ENCODE peak calls at places on chromosomes 6 and 20, in six cellular contexts. D is SK-N-SH, U is GM12878, N is A549, E is HepG2, G is K562. I is an unnamed sample.

GRCh38 chr20:61979701-61980635 is 85.7 kb downstream of the TAF4 start:
- DNase-seq in U (no peak), D (no peak), G (no peak), E (no peak), N (no peak), I (no peak)

GRCh38 chr6:35919085-35919826 is 1.6 kb downstream of the SRPK1 start:
- DNase-seq in D (no peak), U (no peak), G (peak), N (peak), E (peak), I (peak)

GRCh38 chr20:15637971-15638754 is 935.1 kb downstream of the KIF16B start:
- DNase-seq in G (no peak), D (no peak), U (no peak), E (no peak), N (no peak), I (no peak)

GRCh38 chr6:169650241-169650958 is 51.4 kb downstream of the WDR27 start:
- DNase-seq in D (no peak), G (no peak), N (no peak), E (no peak), U (no peak), I (no peak)

GRCh38 chr6:18154507-18155272 is at the start of gene TPMT:
- DNase-seq in U (no peak), N (no peak), E (no peak), G (peak), D (no peak), I (no peak)

GRCh38 chr6:24492475-24492874 is 2.3 kb upstream of the ALDH5A1 start:
- DNase-seq in E (peak), U (no peak), N (peak), G (peak), D (no peak), I (peak)

GRCh38 chr6:39082310-39082709 is 32.7 kb downstream of the SAYSD1 start:
- DNase-seq in N (no peak), G (no peak), E (no peak), U (no peak), D (no peak), I (no peak)

GRCh38 chr20:6006603-6006949 is 47.3 kb downstream of the LRRN4 start:
- DNase-seq in G (no peak), D (no peak), E (no peak), N (no peak), U (no peak), I (no peak)

GRCh38 chr6:11535801-11536230 is 1.7 kb upstream of the TMEM170B start:
- DNase-seq in G (no peak), D (no peak), U (no peak), E (peak), N (no peak), I (peak)

GRCh38 chr20:43560974-43561373 is 2.1 kb downstream of the SGK2 start:
- DNase-seq in G (no peak), U (no peak), E (no peak), N (no peak), D (no peak), I (no peak)

GRCh38 chr6:151716446-151717047 is 90.9 kb upstream of the ESR1 start:
- DNase-seq in G (no peak), D (no peak), N (peak), U (no peak), E (peak), I (no peak)

GRCh38 chr6:11085758-11086435 is 7.7 kb upstream of the SMIM13 start:
- DNase-seq in N (no peak), D (no peak), G (no peak), E (no peak), U (no peak), I (peak)

GRCh38 chr20:63749597-63750508 is 10.3 kb downstream of the SLC2A4RG start:
- DNase-seq in G (no peak), U (no peak), E (no peak), N (no peak), D (peak), I (no peak)

GRCh38 chr20:23340524-23340923 is 10.1 kb upstream of the NXT1 start:
- DNase-seq in N (peak), G (peak), D (peak), E (peak), U (no peak), I (peak)

GRCh38 chr20:16664031-16664430 is 65.8 kb upstream of the SNRPB2 start:
- DNase-seq in N (no peak), U (no peak), D (no peak), G (no peak), E (no peak), I (no peak)

GRCh38 chr6:118897386-118897785 is 3.4 kb downstream of the ASF1A start:
- DNase-seq in D (no peak), U (no peak), E (no peak), N (no peak), G (no peak), I (no peak)

GRCh38 chr6:16670183-16670582 is 91.1 kb downstream of the ATXN1 start:
- DNase-seq in N (no peak), G (no peak), U (no peak), E (no peak), D (no peak), I (no peak)

GRCh38 chr20:25083773-25084615 is 2.1 kb upstream of the VSX1 start:
- DNase-seq in D (no peak), U (no peak), G (no peak), E (no peak), N (no peak), I (no peak)

GRCh38 chr6:31416394-31417014 is 13.1 kb downstream of the MICA start:
- DNase-seq in N (no peak), D (no peak), E (no peak), U (no peak), G (no peak), I (no peak)

GRCh38 chr6:17656092-17656491 is 50.6 kb downstream of the NUP153 start:
- DNase-seq in U (no peak), D (peak), E (peak), N (peak), G (peak), I (no peak)

GRCh38 chr20:48419173-48419572 is 408.6 kb downstream of the PREX1 start:
- DNase-seq in G (no peak), E (no peak), D (no peak), N (no peak), U (no peak), I (no peak)

GRCh38 chr6:73079611-73079955 is 145.7 kb downstream of the KHDC1L start:
- DNase-seq in G (no peak), D (no peak), U (no peak), E (no peak), N (peak), I (peak)

GRCh38 chr6:155534678-155535077 is 79.0 kb upstream of the NOX3 start:
- DNase-seq in E (no peak), D (no peak), G (no peak), N (no peak), U (no peak), I (no peak)

GRCh38 chr6:152356659-152357058 is 280.5 kb downstream of the SYNE1 start:
- DNase-seq in E (peak), G (peak), U (no peak), D (no peak), N (peak), I (peak)

GRCh38 chr6:8090650-8091049 is 11.7 kb downstream of the EEF1E1 start:
- DNase-seq in U (no peak), N (no peak), E (no peak), G (no peak), D (no peak), I (no peak)

GRCh38 chr6:8087870-8088269 is 14.5 kb downstream of the EEF1E1 start:
- DNase-seq in U (no peak), N (no peak), D (no peak), E (no peak), G (no peak), I (no peak)

GRCh38 chr6:8086755-8087306 is 15.5 kb downstream of the EEF1E1 start:
- DNase-seq in N (no peak), D (no peak), U (no peak), G (no peak), E (no peak), I (no peak)

GRCh38 chr6:8085053-8085511 is 17.3 kb downstream of the EEF1E1 start:
- DNase-seq in D (no peak), U (no peak), E (peak), N (peak), G (peak), I (peak)

DNA sequence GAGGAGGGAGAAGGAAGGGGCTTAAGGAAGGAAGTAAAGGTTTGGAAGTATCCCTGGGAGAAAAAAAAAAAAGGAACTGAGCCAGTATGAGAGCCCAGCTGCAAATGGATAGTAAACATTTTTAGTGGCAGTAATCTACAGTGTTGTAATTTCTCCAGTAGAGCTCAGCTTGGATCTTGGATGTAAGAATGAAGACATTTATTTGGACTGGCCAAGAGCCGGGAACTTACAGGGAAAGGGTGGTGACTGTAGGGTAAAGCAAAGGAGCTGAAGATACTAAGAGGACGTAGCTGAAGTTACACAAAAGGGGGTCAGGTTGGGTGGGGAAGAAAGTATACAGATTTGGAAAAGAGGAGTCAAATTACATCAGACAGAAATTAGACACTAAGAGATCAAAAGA is 13.5 kb downstream of the EEF1E1 start:
- DNase-seq in N (no peak), E (no peak), G (no peak), D (no peak), U (no peak), I (no peak)
- TF ChIP-seq SMC3 in N (no peak), E (no peak), G (no peak), D (no peak), U (no peak), I (no peak)

DNA sequence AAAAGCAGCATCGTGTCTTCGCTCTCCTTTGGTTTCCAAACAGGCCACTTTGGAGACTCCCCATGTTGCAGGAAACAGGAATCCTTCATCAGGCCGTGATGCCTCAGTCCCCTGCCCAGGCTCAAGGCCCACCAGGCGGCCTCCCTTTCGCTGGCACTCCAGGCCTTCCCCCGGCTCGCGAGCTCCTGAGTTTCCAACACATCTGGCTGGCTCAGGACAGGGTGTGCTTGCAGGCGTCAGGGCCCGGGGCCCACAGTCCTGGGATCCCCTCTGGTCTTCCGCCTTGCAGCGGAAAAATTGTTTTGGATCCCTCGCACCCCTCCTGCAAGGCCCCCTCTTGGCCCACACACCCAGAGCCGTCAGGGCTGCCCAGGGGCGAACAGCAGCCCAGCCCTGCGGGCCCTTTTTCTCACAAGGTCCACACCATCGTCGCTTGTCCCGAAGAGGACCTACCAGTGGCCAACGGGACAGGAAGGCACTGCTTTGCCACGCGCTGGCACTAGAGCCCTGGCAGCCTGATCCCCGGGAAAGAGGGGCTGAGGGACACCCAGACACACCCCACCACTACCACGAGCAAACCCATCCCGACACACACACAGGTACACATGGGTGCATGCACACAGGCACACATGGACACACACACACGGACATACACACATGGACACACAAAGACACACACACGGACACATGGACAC is 1930.9 kb upstream of the DEFB115 start:
- DNase-seq in N (no peak), D (no peak), U (no peak), E (no peak), G (no peak), I (no peak)
- TF ChIP-seq SMC3 in N (no peak), D (no peak), U (no peak), E (no peak), G (no peak), I (no peak)

DNA sequence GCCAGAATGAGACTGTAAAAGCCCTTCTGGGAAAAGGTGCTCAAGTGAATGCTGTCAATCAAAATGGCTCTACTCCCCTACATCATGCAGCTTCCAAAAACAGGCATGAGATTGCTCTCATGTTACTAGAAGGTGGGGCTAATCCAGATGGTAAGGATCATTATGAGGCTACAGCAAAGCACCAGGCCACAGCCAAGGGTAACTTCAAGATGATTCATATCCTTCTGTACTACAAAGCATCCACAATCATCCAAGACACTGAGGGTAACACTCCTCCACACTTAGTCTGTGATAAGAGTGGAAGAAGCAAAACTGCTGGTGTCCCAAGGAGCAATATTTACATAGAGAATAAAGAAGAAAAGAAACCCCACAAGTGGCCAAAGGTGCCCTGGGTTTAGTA is 17.3 kb downstream of the ADNP start:
- DNase-seq in N (no peak), E (no peak), D (no peak), U (no peak), G (peak), I (peak)
- TF ChIP-seq SMC3 in N (no peak), E (no peak), D (no peak), U (no peak), G (no peak), I (no peak)

GRCh38 chr6:56655250-56655649 is 12.6 kb upstream of the DST start:
- DNase-seq in N (no peak), E (no peak), G (no peak), D (no peak), U (no peak), I (no peak)

GRCh38 chr6:56655996-56656395 is 13.3 kb upstream of the DST start:
- DNase-seq in N (no peak), U (no peak), D (no peak), G (peak), E (peak), I (no peak)

GRCh38 chr6:56650191-56650590 is 7.5 kb upstream of the DST start:
- DNase-seq in G (no peak), E (no peak), N (no peak), D (no peak), U (no peak), I (no peak)

GRCh38 chr6:56652231-56652630 is 9.5 kb upstream of the DST start:
- DNase-seq in N (no peak), D (no peak), G (no peak), U (no peak), E (peak), I (peak)

DNA sequence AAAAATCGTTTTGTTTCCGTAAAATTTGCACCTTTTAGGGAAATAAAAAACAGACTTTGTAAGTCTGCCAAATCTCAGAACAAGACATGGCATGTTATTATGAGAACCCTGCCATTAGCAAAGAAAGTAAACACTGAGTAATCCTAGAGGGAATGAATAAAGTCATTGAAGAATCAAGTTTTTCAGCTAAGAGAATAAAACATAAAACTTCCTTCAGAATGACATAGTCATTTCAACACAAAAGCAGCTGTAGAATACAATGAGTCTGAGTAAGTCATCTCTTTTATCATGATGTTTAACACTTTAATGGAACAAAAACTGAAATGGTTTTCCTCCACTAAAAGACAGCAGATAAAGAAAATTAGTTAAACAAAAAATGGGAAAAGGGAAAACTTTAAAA is 10.3 kb upstream of the DST start:
- DNase-seq in E (peak), N (peak), G (no peak), U (no peak), D (no peak), I (peak)
- TF ChIP-seq SMC3 in E (no peak), N (no peak), G (no peak), U (no peak), D (no peak), I (no peak)

DNA sequence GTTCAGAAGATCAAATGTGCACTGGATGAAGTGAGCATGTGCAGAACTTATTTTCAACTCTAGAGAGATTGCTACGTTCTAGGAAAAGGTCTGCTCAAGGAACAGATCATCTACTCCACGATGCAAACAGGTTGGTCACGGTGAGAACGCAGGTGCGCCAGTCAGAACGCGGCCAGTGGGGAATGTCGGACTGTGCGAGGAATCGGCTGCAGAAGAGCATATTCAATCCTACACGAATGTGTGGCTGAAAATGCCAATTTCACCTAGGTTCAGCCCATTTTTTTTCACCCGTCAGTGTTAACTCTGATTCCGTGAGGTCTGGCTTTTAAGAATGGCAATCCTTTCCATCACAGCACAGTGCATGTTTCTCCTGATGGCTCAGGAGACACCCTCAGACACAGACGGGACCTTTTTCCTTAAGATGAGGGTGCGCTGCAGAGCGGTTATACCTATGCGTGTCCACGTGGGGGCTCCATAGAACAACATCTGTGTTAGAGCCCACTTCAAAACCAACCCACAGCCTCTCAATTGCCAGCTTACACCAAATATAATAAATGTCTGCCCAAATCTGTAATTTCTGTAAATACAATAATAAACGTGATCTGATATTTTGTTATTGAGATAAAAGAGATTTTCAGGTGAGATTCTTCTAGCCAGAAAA is 250.4 kb downstream of the FOXA2 start:
- DNase-seq in E (peak), D (peak), U (no peak), G (peak), N (peak), I (peak)
- TF ChIP-seq SMC3 in E (peak), D (peak), U (peak), G (peak), N (peak), I (peak)

I was measured in IMR-90.